ENCODE peak calls at places on chromosomes 13 and 19, in seven cellular contexts. L is C1 segment of cervical spinal cord; B is activated CD4-positive, alpha-beta T cell treated with anti-CD3 and anti-CD28 coated beads for 24 hours; G is epithelial cell of proximal tubule; K is activated naive CD8-positive, alpha-beta T cell treated with anti-CD3 and anti-CD28 coated beads for 36 hours; U is NCI-H524; S is astrocyte of the cerebellum. T is an unnamed sample.

GRCh38 chr19:38417544-38418506 is 8.2 kb downstream of the RASGRP4 start:
- DNase-seq in L (peak), B (peak), G (no peak), K (peak), U (peak), S (no peak), T (no peak)

GRCh38 chr13:95931300-95932025 is 121.7 kb downstream of the UGGT2 start:
- DNase-seq in L (no peak), B (no peak), G (no peak), K (no peak), U (no peak), S (no peak), T (no peak)

GRCh38 chr19:18671303-18672043 is 12.0 kb upstream of the CRTC1 start:
- DNase-seq in L (no peak), B (no peak), G (no peak), K (no peak), U (no peak), S (no peak), T (no peak)

GRCh38 chr19:6458695-6459355 is 767 bp downstream of the SLC25A23 start:
- DNase-seq in L (no peak), B (no peak), G (no peak), K (no peak), U (no peak), S (no peak), T (no peak)

GRCh38 chr19:40249781-40250180 is 23.3 kb upstream of the CCNP start:
- DNase-seq in L (no peak), B (no peak), G (no peak), K (no peak), U (no peak), S (no peak), T (no peak)

GRCh38 chr19:14127176-14127575 is 9.2 kb downstream of the ASF1B start:
- DNase-seq in L (no peak), B (no peak), G (no peak), K (no peak), U (no peak), S (no peak), T (no peak)

GRCh38 chr19:3366104-3366760 is at the start of gene NFIC:
- DNase-seq in L (peak), B (peak), G (no peak), K (peak), U (peak), S (peak), T (peak)

GRCh38 chr13:114311908-114312307 is 2.4 kb upstream of the CHAMP1 start:
- DNase-seq in L (no peak), B (no peak), G (no peak), K (no peak), U (no peak), S (no peak), T (peak)

GRCh38 chr13:40780822-40781401 is 8.5 kb upstream of the SLC25A15 start:
- DNase-seq in L (no peak), B (no peak), G (no peak), K (no peak), U (no peak), S (no peak), T (no peak)

GRCh38 chr13:32537580-32538233 is 888 bp downstream of the N4BP2L2 start:
- DNase-seq in L (peak), B (peak), G (no peak), K (peak), U (no peak), S (no peak), T (peak)

GRCh38 chr13:62123409-62123808 is 707.8 kb upstream of the PCDH20 start:
- DNase-seq in L (no peak), B (no peak), G (no peak), K (no peak), U (no peak), S (no peak), T (no peak)

GRCh38 chr13:99657848-99658265 is 156.6 kb downstream of the TM9SF2 start:
- DNase-seq in L (peak), B (no peak), G (no peak), K (peak), U (peak), S (no peak), T (peak)

GRCh38 chr19:1767464-1767933 is 14.2 kb downstream of the ONECUT3 start:
- DNase-seq in L (no peak), B (peak), G (no peak), K (peak), U (peak), S (no peak), T (no peak)

GRCh38 chr19:12769689-12770088 is 5.7 kb downstream of the HOOK2 start:
- DNase-seq in L (no peak), B (peak), G (no peak), K (peak), U (no peak), S (no peak), T (no peak)

GRCh38 chr13:111893607-111894443 is 173.1 kb upstream of the SOX1 start:
- DNase-seq in L (no peak), B (no peak), G (no peak), K (no peak), U (no peak), S (no peak), T (no peak)

GRCh38 chr13:98295371-98295770 is 118.3 kb upstream of the RNF113B start:
- DNase-seq in L (no peak), B (no peak), G (no peak), K (no peak), U (no peak), S (no peak), T (no peak)

GRCh38 chr13:35987572-35988513 is 143.3 kb downstream of the DCLK1 start:
- DNase-seq in L (no peak), B (no peak), G (no peak), K (no peak), U (peak), S (no peak), T (no peak)

GRCh38 chr13:106424805-106425204 is 110.7 kb downstream of the EFNB2 start:
- DNase-seq in L (no peak), B (no peak), G (no peak), K (no peak), U (no peak), S (no peak), T (no peak)

GRCh38 chr13:97574926-97575325 is 141.0 kb downstream of the RAP2A start:
- DNase-seq in L (no peak), B (no peak), G (no peak), K (peak), U (peak), S (no peak), T (peak)

GRCh38 chr19:1112254-1113208 is 8.7 kb downstream of the GPX4 start:
- DNase-seq in L (no peak), B (no peak), G (no peak), K (no peak), U (no peak), S (no peak), T (no peak)

GRCh38 chr13:27450921-27451461 is 627 bp upstream of the MTIF3 start:
- DNase-seq in L (peak), B (no peak), G (peak), K (peak), U (peak), S (no peak), T (peak)

GRCh38 chr19:1921825-1922224 is 16.6 kb downstream of the ADAT3 start:
- DNase-seq in L (no peak), B (no peak), G (no peak), K (no peak), U (no peak), S (no peak), T (no peak)

GRCh38 chr19:58393725-58394033 is 1.8 kb upstream of the RNF225 start:
- DNase-seq in L (no peak), B (no peak), G (no peak), K (no peak), U (no peak), S (no peak), T (no peak)

GRCh38 chr19:6068711-6069110 is 41.6 kb downstream of the RFX2 start:
- DNase-seq in L (no peak), B (no peak), G (no peak), K (no peak), U (peak), S (no peak), T (peak)

GRCh38 chr13:50141660-50142010 is 126.4 kb downstream of the KCNRG start:
- DNase-seq in L (no peak), B (no peak), G (no peak), K (no peak), U (no peak), S (no peak), T (no peak)

GRCh38 chr13:73835138-73835721 is 299.0 kb downstream of the KLF12 start:
- DNase-seq in L (no peak), B (no peak), G (peak), K (no peak), U (peak), S (peak), T (peak)

GRCh38 chr19:37251308-37252229 is 33.6 kb downstream of the ZNF383 start:
- DNase-seq in L (peak), B (no peak), G (peak), K (peak), U (peak), S (peak), T (peak)

T was measured in fibroblast of the aortic adventitia.